ENCODE peak calls at places on chromosomes 3 and 15, in four cellular contexts. I is HFFc6, D is A549, L is upper lobe of right lung. E is an unnamed sample.

GRCh38 chr3:196979545-196979944 is 10.9 kb upstream of the PIGZ start:
- DNase-seq in I (no peak), D (no peak), L (no peak), E (no peak)

GRCh38 chr3:165451671-165452070 is 255.5 kb upstream of the SLITRK3 start:
- DNase-seq in I (no peak), D (no peak), L (no peak), E (no peak)

GRCh38 chr3:155078959-155079794 is 942 bp upstream of the MME start:
- DNase-seq in I (no peak), D (no peak), L (no peak), E (no peak)

GRCh38 chr3:195240171-195240701 is 30.7 kb downstream of the XXYLT1 start:
- DNase-seq in I (no peak), D (no peak), L (peak; percentile 65), E (no peak)

GRCh38 chr15:34796847-34797246 is 1.5 kb upstream of the ACTC1 start:
- DNase-seq in I (no peak), D (no peak), L (no peak), E (no peak)

GRCh38 chr3:43641306-43642114 is 19.7 kb upstream of the ANO10 start:
- DNase-seq in I (no peak), D (no peak), L (no peak), E (no peak)

GRCh38 chr15:87874896-87875661 is 381.5 kb downstream of the NTRK3 start:
- DNase-seq in I (peak; percentile 64), D (no peak), L (no peak), E (no peak)

GRCh38 chr3:154285221-154285620 is 39.1 kb downstream of the DHX36 start:
- DNase-seq in I (no peak), D (no peak), L (no peak), E (no peak)

GRCh38 chr3:136957751-136958288 is at the start of gene IL20RB:
- DNase-seq in I (peak; percentile 16), D (peak; percentile 14), L (no peak), E (peak; percentile 85)

GRCh38 chr3:195907730-195908438 is 467 bp downstream of the TNK2 start:
- DNase-seq in I (no peak), D (peak; percentile 32), L (peak; percentile 78), E (peak; percentile 52)

GRCh38 chr3:14336414-14337285 is 65.8 kb upstream of the SLC6A6 start:
- DNase-seq in I (no peak), D (no peak), L (peak; percentile 77), E (no peak)

GRCh38 chr15:68638953-68639500 is 60.2 kb downstream of the CORO2B start:
- DNase-seq in I (peak; percentile 72), D (no peak), L (peak; percentile 26), E (peak; percentile 15)

GRCh38 chr15:98865397-98866339 is 141.9 kb downstream of the PGPEP1L start:
- DNase-seq in I (peak; percentile 66), D (peak; percentile 94), L (peak; percentile 89), E (no peak)

GRCh38 chr3:154515921-154516320 is 85.9 kb upstream of the GPR149 start:
- DNase-seq in I (no peak), D (no peak), L (no peak), E (no peak)

GRCh38 chr15:91541286-91541685 is 312.2 kb upstream of the SLCO3A1 start:
- DNase-seq in I (no peak), D (no peak), L (no peak), E (peak; percentile 28)

GRCh38 chr15:100901702-100902435 is 17.3 kb upstream of the LRRK1 start:
- DNase-seq in I (no peak), D (no peak), L (no peak), E (peak; percentile 32)

GRCh38 chr15:57158589-57158988 is 217.7 kb upstream of the CGNL1 start:
- DNase-seq in I (peak; percentile 49), D (peak; percentile 13), L (no peak), E (peak; percentile 79)

GRCh38 chr3:49006591-49007067 is 562 bp upstream of the WDR6 start:
- DNase-seq in I (no peak), D (no peak), L (peak; percentile 76), E (no peak)

GRCh38 chr3:128701342-128702212 is 24.4 kb upstream of the RAB7A start:
- DNase-seq in I (no peak), D (no peak), L (no peak), E (no peak)

GRCh38 chr3:34015204-34016142 is 217.0 kb downstream of the PDCD6IP start:
- DNase-seq in I (no peak), D (peak; percentile 41), L (no peak), E (no peak)
- TF ChIP-seq CTCF in I (peak; percentile 65), D (peak; percentile 29), L (no peak), E (peak; percentile 2)

GRCh38 chr3:38782148-38782547 is 33.9 kb downstream of the SCN10A start:
- DNase-seq in I (no peak), D (no peak), L (no peak), E (peak; percentile 41)
- TF ChIP-seq CTCF in I (no peak), D (no peak), L (no peak), E (no peak)

GRCh38 chr3:11651900-11652299 is 8.2 kb upstream of the VGLL4 start:
- DNase-seq in I (peak; percentile 44), D (no peak), L (no peak), E (no peak)
- TF ChIP-seq CTCF in I (peak; percentile 86), D (peak; percentile 73), L (peak; percentile 63), E (peak; percentile 26)

DNA sequence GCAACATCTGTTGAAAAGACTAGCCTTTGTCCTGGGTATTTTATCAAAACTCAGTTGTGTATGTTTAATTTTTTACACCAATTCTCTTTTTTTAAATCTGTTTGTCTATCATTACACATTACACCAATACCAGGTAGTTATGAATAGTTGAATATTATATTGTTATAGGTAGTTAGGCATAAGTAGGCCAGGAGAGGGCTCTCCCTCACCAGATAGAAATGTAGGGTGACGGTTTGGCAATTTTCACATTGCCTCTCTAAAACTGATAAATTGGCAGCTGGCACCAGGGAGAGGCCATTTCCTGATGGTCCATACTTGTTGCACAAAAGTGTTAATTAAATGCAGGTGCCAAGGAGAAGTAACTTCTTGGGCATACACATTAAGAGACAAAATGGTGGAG is 483.1 kb upstream of the EPHA6 start:
- DNase-seq in I (no peak), D (peak; percentile 12), L (no peak), E (no peak)
- TF ChIP-seq CTCF in I (no peak), D (peak; percentile 7), L (no peak), E (peak; percentile 9)

GRCh38 chr3:180018588-180018987 is 18.1 kb downstream of the PEX5L start:
- DNase-seq in I (no peak), D (peak; percentile 7), L (no peak), E (no peak)
- TF ChIP-seq CTCF in I (no peak), D (no peak), L (no peak), E (no peak)

GRCh38 chr3:183539821-183540220 is 15.7 kb downstream of the KLHL6 start:
- DNase-seq in I (no peak), D (no peak), L (no peak), E (peak; percentile 94)

GRCh38 chr3:183542355-183542754 is 13.2 kb downstream of the KLHL6 start:
- DNase-seq in I (no peak), D (no peak), L (no peak), E (no peak)

GRCh38 chr3:183540501-183541234 is 14.8 kb downstream of the KLHL6 start:
- DNase-seq in I (no peak), D (no peak), L (peak; percentile 71), E (no peak)

GRCh38 chr3:183541738-183542137 is 13.8 kb downstream of the KLHL6 start:
- DNase-seq in I (no peak), D (no peak), L (no peak), E (no peak)

GRCh38 chr3:183541235-183541655 is 14.3 kb downstream of the KLHL6 start:
- DNase-seq in I (no peak), D (no peak), L (no peak), E (no peak)
- TF ChIP-seq CTCF in I (no peak), D (no peak), L (no peak), E (no peak)

DNA sequence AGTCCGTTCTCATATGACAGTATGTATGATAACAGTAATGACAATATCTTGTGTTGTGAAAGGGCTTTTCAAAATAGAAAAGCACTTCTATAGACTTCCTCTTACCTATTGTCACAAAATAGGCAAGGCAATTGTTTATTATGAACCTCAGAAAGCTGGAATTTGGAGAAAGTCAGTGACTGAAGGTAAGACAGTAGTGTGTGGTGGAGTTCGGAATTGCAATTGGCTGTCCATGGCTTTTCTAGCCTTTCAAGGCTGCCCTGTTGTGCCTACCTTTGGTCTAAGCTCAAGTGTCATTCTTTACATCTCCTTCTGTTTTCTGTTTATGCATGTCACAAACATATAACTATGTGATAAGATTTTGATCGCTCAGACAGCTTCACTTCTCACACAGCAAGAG is 219.3 kb upstream of the NR2E3 start:
- DNase-seq in I (no peak), D (no peak), L (no peak), E (no peak)
- TF ChIP-seq CTCF in I (no peak), D (no peak), L (no peak), E (no peak)

E was measured in mammary epithelial cell.